ENCODE peak calls at places on chromosomes 3 and 15, in seven cellular contexts. Z is ovary, K is esophagus muscularis mucosa, A is sigmoid colon, L is A549, Y is transverse colon, C is K562. V is an unnamed sample.

GRCh38 chr3:113150253-113150652 is 61.1 kb upstream of the BOC start:
- DNase-seq in C (no peak), Y (no peak), Z (no peak), A (no peak), L (no peak), K (no peak), V (no peak)

GRCh38 chr3:55704521-55704920 is 217.4 kb upstream of the WNT5A start:
- DNase-seq in Y (no peak), L (no peak), A (no peak), Z (no peak), C (no peak), K (no peak), V (no peak)

GRCh38 chr15:43922021-43922420 is 95.2 kb downstream of the WDR76 start:
- DNase-seq in L (no peak), Y (no peak), Z (no peak), A (no peak), K (no peak), C (no peak), V (no peak)

GRCh38 chr15:89665449-89666146 is 10.3 kb upstream of the KIF7 start:
- DNase-seq in Y (peak), C (no peak), L (peak), A (peak), Z (peak), K (no peak), V (peak)

GRCh38 chr3:4517643-4518042 is 24.5 kb downstream of the ITPR1 start:
- DNase-seq in Y (no peak), K (no peak), C (no peak), Z (no peak), L (no peak), A (no peak), V (no peak)

GRCh38 chr3:131231710-131232348 is 149.7 kb upstream of the NUDT16 start:
- DNase-seq in Z (no peak), L (peak), Y (no peak), A (no peak), K (no peak), C (no peak), V (no peak)

GRCh38 chr3:172836390-172836997 is 86.0 kb downstream of the ECT2 start:
- DNase-seq in A (no peak), Y (peak), C (peak), L (peak), K (no peak), Z (no peak), V (no peak)

GRCh38 chr3:188006726-188007393 is 147.1 kb upstream of the LPP start:
- DNase-seq in K (no peak), A (no peak), L (peak), Z (no peak), C (no peak), Y (no peak), V (no peak)

GRCh38 chr3:120798346-120798745 is 55.8 kb downstream of the GTF2E1 start:
- DNase-seq in Y (no peak), L (no peak), Z (no peak), A (no peak), C (no peak), K (no peak), V (no peak)

GRCh38 chr15:29470794-29471193 is 201.2 kb upstream of the NSMCE3 start:
- DNase-seq in Z (no peak), C (no peak), A (no peak), L (peak), Y (peak), K (no peak), V (no peak)

GRCh38 chr3:10968390-10968789 is 24.2 kb upstream of the SLC6A1 start:
- DNase-seq in Y (no peak), Z (no peak), K (no peak), L (no peak), C (no peak), A (no peak), V (no peak)

GRCh38 chr15:27990411-27991338 is 108.4 kb downstream of the OCA2 start:
- DNase-seq in Z (no peak), Y (no peak), L (no peak), A (no peak), K (no peak), C (no peak), V (no peak)

GRCh38 chr15:93070136-93070535 is 18.9 kb downstream of the RGMA start:
- DNase-seq in K (no peak), Y (no peak), Z (no peak), C (no peak), A (no peak), L (no peak), V (no peak)

GRCh38 chr3:134803652-134804051 is 8.6 kb downstream of the EPHB1 start:
- DNase-seq in Z (no peak), L (no peak), Y (no peak), C (no peak), A (no peak), K (peak), V (no peak)

GRCh38 chr15:66780172-66780972 is 78.3 kb downstream of the SMAD6 start:
- DNase-seq in C (no peak), L (peak), Y (peak), A (peak), Z (no peak), K (no peak), V (no peak)

GRCh38 chr3:54085936-54086335 is 36.4 kb upstream of the CACNA2D3 start:
- DNase-seq in C (no peak), A (no peak), L (no peak), K (peak), Y (no peak), Z (no peak), V (no peak)

GRCh38 chr3:149306751-149307434 is 26.5 kb downstream of the TM4SF18 start:
- DNase-seq in A (no peak), C (no peak), Y (no peak), K (no peak), Z (no peak), L (no peak), V (no peak)

GRCh38 chr3:184186184-184186901 is at the start of gene ABCF3:
- DNase-seq in C (no peak), K (no peak), A (peak), Z (peak), L (no peak), Y (peak), V (no peak)

GRCh38 chr3:24670871-24671270 is 176.2 kb upstream of the THRB start:
- DNase-seq in A (no peak), Y (no peak), L (no peak), C (no peak), K (no peak), Z (no peak), V (no peak)

GRCh38 chr15:84681822-84682221 is 23.8 kb upstream of the NMB start:
- DNase-seq in C (no peak), Z (no peak), L (no peak), Y (no peak), K (no peak), A (no peak), V (no peak)

GRCh38 chr15:100766225-100767001 is 113.2 kb upstream of the ALDH1A3 start:
- DNase-seq in A (peak), C (no peak), L (no peak), Z (peak), K (peak), Y (no peak), V (no peak)

GRCh38 chr3:111621535-111621934 is 26.4 kb upstream of the ZBED2 start:
- DNase-seq in L (peak), A (no peak), Z (no peak), Y (no peak), C (peak), K (no peak), V (no peak)

DNA sequence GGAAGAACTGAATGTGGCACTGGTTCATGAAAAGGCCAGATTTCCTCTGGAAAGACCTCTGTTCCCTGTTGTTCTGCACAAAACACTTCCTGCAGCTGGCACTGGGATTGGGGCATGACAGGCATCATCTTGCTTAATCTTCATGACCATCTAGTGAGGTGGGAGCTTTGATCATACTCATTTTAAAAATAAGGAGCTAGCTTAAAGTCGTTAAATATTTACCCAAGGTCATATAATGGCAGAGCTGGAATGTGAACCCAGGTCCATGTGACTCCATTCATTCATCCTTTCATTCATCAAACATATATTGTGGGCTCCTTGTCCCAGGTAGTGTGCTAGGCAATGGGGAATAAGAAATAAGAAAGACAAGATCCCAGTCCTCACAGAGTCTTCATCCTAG is 40.5 kb downstream of the EBLN2 start:
- DNase-seq in K (no peak), C (no peak), Y (no peak), L (no peak), Z (no peak), A (no peak), V (no peak)
- TF ChIP-seq POLR2A in K (no peak), C (no peak), Y (no peak), L (no peak), Z (no peak), A (no peak), V (no peak)

GRCh38 chr3:72079369-72079872 is 294.5 kb upstream of the PROK2 start:
- DNase-seq in A (no peak), Y (no peak), K (no peak), Z (no peak), C (no peak), L (no peak), V (no peak)

GRCh38 chr3:72080101-72080500 is 295.2 kb upstream of the PROK2 start:
- DNase-seq in Y (no peak), A (no peak), K (no peak), Z (no peak), C (no peak), L (no peak), V (no peak)

GRCh38 chr3:72080800-72081199 is 295.9 kb upstream of the PROK2 start:
- DNase-seq in C (peak), Z (no peak), Y (no peak), L (no peak), A (no peak), K (no peak), V (no peak)

GRCh38 chr3:72078661-72079368 is 293.9 kb upstream of the PROK2 start:
- DNase-seq in Y (no peak), A (no peak), K (no peak), L (no peak), Z (no peak), C (no peak), V (no peak)

GRCh38 chr3:72077473-72078259 is 292.7 kb upstream of the PROK2 start:
- DNase-seq in Y (peak), A (no peak), Z (no peak), K (no peak), C (no peak), L (no peak), V (no peak)
- TF ChIP-seq EP300 in Y (no peak), A (no peak), Z (no peak), K (no peak), C (no peak), L (no peak), V (no peak)

DNA sequence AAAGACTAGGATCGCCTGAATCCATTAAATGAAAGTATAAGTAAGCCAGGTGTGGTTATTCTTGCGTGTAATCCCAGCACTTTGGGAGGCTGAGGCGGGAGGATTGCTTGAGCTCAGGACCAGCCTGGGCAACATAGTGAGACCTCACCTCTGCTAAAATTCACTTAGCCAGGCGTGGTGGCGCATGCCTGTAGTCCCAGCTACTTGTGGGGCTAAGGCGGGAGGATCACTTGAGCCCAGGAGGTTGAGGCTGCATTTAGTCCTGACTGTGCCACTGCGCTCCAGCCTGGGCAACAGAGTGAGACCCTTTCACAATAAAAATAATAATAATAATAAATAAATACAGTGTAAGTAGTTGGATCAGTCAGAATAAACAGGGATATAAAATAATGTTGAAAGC is 25.5 kb upstream of the HYKK start:
- DNase-seq in C (no peak), Z (no peak), Y (no peak), K (no peak), L (no peak), A (no peak), V (no peak)
- TF ChIP-seq POLR2A in C (no peak), Z (no peak), Y (no peak), K (no peak), L (no peak), A (no peak), V (no peak)

GRCh38 chr3:52895416-52895815 is 1.9 kb downstream of the STIMATE start:
- DNase-seq in C (no peak), A (no peak), L (no peak), K (no peak), Z (no peak), Y (no peak), V (no peak)

GRCh38 chr3:52892290-52892624 is 5.1 kb downstream of the STIMATE start:
- DNase-seq in K (no peak), Z (no peak), L (no peak), C (no peak), A (no peak), Y (no peak), V (no peak)

GRCh38 chr3:52894756-52895155 is 2.6 kb downstream of the STIMATE start:
- DNase-seq in C (no peak), L (no peak), K (no peak), Y (no peak), Z (no peak), A (no peak), V (no peak)

GRCh38 chr3:52892625-52893311 is 4.6 kb downstream of the STIMATE start:
- DNase-seq in C (no peak), Z (no peak), K (no peak), Y (no peak), A (no peak), L (no peak), V (no peak)

DNA sequence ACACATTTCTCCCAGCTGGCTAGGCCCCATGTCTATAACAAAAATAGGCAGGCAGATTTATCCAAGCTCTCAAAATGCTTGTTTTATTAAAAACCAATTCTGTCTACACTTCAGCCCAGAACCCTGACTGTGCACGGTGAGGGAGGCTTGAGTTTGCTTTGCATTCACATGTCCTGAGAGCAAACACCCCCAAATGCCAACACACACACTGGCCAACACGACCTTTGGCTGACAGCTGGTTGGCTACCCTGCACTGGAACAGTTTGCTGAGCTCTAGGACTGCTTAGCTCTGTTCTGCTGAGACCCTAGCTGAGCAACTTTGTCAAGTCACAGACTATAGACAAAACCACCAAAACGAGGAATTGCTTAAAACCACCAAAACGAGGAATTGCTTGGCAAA is 3.6 kb downstream of the STIMATE start:
- DNase-seq in K (no peak), Z (no peak), A (no peak), Y (no peak), C (no peak), L (no peak), V (peak)
- TF ChIP-seq EP300 in K (no peak), Z (no peak), A (no peak), Y (no peak), C (no peak), L (no peak), V (no peak)

GRCh38 chr15:65287515-65287845 is 797 bp upstream of the PARP16 start:
- DNase-seq in L (no peak), A (no peak), Z (no peak), C (no peak), K (no peak), Y (no peak), V (no peak)

GRCh38 chr15:65286704-65287514 is at the start of gene PARP16:
- DNase-seq in C (peak), L (peak), Y (peak), A (peak), K (peak), Z (peak), V (peak)

GRCh38 chr15:65285291-65286068 is 1.2 kb downstream of the PARP16 start:
- DNase-seq in C (no peak), A (no peak), K (no peak), Y (no peak), Z (no peak), L (no peak), V (no peak)

GRCh38 chr15:65289261-65289854 is 2.7 kb upstream of the PARP16 start:
- DNase-seq in K (no peak), Z (no peak), Y (no peak), L (no peak), C (no peak), A (no peak), V (no peak)

GRCh38 chr15:65286069-65286703 is 497 bp downstream of the PARP16 start:
- DNase-seq in L (peak), A (no peak), K (no peak), C (peak), Y (peak), Z (peak), V (peak)
- TF ChIP-seq POLR2A in L (no peak), A (no peak), K (no peak), C (no peak), Y (peak), Z (no peak), V (no peak)

V was measured in stomach.